ENCODE peak calls at places on chromosomes 12 and 14, in four cellular contexts. One of them, this sample, is unnamed.

GRCh38 chr14:93736378-93737014 is 51.8 kb downstream of the PRIMA1 start:
- DNase-seq in Calu3: peak; percentile 49
- DNase-seq in DMS53: no peak
- DNase-seq in A549: peak; percentile 13
- DNase-seq in this sample: no peak

GRCh38 chr14:43898709-43899108 is 608.4 kb downstream of the FSCB start:
- DNase-seq in Calu3: no peak
- DNase-seq in DMS53: peak; percentile 12
- DNase-seq in A549: peak; percentile 0
- DNase-seq in this sample: peak; percentile 37

GRCh38 chr12:19058235-19059021 is 71.1 kb upstream of the PLEKHA5 start:
- DNase-seq in A549: no peak
- DNase-seq in DMS53: no peak
- DNase-seq in Calu3: no peak
- DNase-seq in this sample: no peak

GRCh38 chr14:103748539-103748867 is 32.9 kb downstream of the ZFYVE21 start:
- DNase-seq in DMS53: peak; percentile 47
- DNase-seq in Calu3: no peak
- DNase-seq in A549: no peak
- DNase-seq in this sample: no peak

GRCh38 chr14:95218006-95218405 is 60.7 kb upstream of the DICER1 start:
- DNase-seq in Calu3: no peak
- DNase-seq in DMS53: no peak
- DNase-seq in A549: no peak
- DNase-seq in this sample: no peak

GRCh38 chr12:6958609-6959375 is 7.6 kb downstream of the PTPN6 start:
- DNase-seq in Calu3: no peak
- DNase-seq in A549: no peak
- DNase-seq in DMS53: no peak
- DNase-seq in this sample: no peak

GRCh38 chr12:5593056-5593455 is 161.1 kb downstream of the NTF3 start:
- DNase-seq in Calu3: no peak
- DNase-seq in A549: no peak
- DNase-seq in DMS53: no peak
- DNase-seq in this sample: no peak

GRCh38 chr14:100679707-100680438 is 46.8 kb upstream of the DLK1 start:
- DNase-seq in A549: no peak
- DNase-seq in DMS53: no peak
- DNase-seq in Calu3: no peak
- DNase-seq in this sample: no peak

GRCh38 chr14:100524933-100525243 is 62.3 kb downstream of the BEGAIN start:
- DNase-seq in A549: peak; percentile 46
- DNase-seq in Calu3: no peak
- DNase-seq in DMS53: no peak
- DNase-seq in this sample: no peak

GRCh38 chr14:88380405-88380804 is 5.1 kb upstream of the SPATA7 start:
- DNase-seq in A549: peak; percentile 18
- DNase-seq in DMS53: peak; percentile 33
- DNase-seq in Calu3: no peak
- DNase-seq in this sample: peak; percentile 45

GRCh38 chr12:131381716-131382430 is 329.0 kb upstream of the SFSWAP start:
- DNase-seq in DMS53: no peak
- DNase-seq in A549: no peak
- DNase-seq in Calu3: no peak
- DNase-seq in this sample: no peak

GRCh38 chr12:120199595-120200306 is 1.2 kb downstream of the RPLP0 start:
- DNase-seq in Calu3: peak; percentile 30
- DNase-seq in A549: no peak
- DNase-seq in DMS53: peak; percentile 62
- DNase-seq in this sample: peak; percentile 26

GRCh38 chr12:30805959-30806358 is 51.2 kb upstream of the CAPRIN2 start:
- DNase-seq in Calu3: no peak
- DNase-seq in DMS53: no peak
- DNase-seq in A549: no peak
- DNase-seq in this sample: peak; percentile 99

GRCh38 chr14:27721760-27722159 is 1044.8 kb upstream of the FOXG1 start:
- DNase-seq in A549: no peak
- DNase-seq in Calu3: no peak
- DNase-seq in DMS53: no peak
- DNase-seq in this sample: peak; percentile 18

GRCh38 chr12:55996201-55996714 is 818 bp upstream of the SUOX start:
- DNase-seq in Calu3: peak; percentile 76
- DNase-seq in DMS53: peak; percentile 84
- DNase-seq in A549: peak; percentile 77
- DNase-seq in this sample: peak; percentile 77

GRCh38 chr14:43184540-43184939 is 1322.5 kb downstream of the FSCB start:
- DNase-seq in A549: no peak
- DNase-seq in Calu3: no peak
- DNase-seq in DMS53: no peak
- DNase-seq in this sample: no peak

GRCh38 chr12:59005195-59005961 is 85.1 kb upstream of the LRIG3 start:
- DNase-seq in DMS53: no peak
- DNase-seq in A549: no peak
- DNase-seq in Calu3: no peak
- DNase-seq in this sample: peak; percentile 62

GRCh38 chr14:34129927-34130552 is 179.2 kb upstream of the EGLN3 start:
- DNase-seq in Calu3: no peak
- DNase-seq in A549: no peak
- DNase-seq in DMS53: no peak
- DNase-seq in this sample: no peak

GRCh38 chr12:3317841-3318501 is 173.0 kb upstream of the PRMT8 start:
- DNase-seq in A549: no peak
- DNase-seq in Calu3: no peak
- DNase-seq in DMS53: no peak
- DNase-seq in this sample: no peak

GRCh38 chr12:21577516-21577915 is 27.1 kb downstream of the GYS2 start:
- DNase-seq in Calu3: no peak
- DNase-seq in A549: no peak
- DNase-seq in DMS53: no peak
- DNase-seq in this sample: no peak

GRCh38 chr14:86777950-86778602 is 1214.9 kb downstream of the GALC start:
- DNase-seq in Calu3: no peak
- DNase-seq in DMS53: peak; percentile 52
- DNase-seq in A549: no peak
- DNase-seq in this sample: peak; percentile 17

This sample was measured in NCI-H69.